ENCODE peak calls at places on chromosomes 1 and 21, in four cellular contexts. B is glutamatergic neuron, T is stomach, Z is GM13977. E is an unnamed sample.

GRCh38 chr1:68449901-68450300 is at the start of gene RPE65:
- DNase-seq in B (no peak), T (no peak), Z (no peak), E (no peak)

GRCh38 chr1:115430717-115431116 is 92.7 kb upstream of the NGF start:
- DNase-seq in B (no peak), T (no peak), Z (no peak), E (no peak)

GRCh38 chr1:155186955-155187891 is 13.6 kb downstream of the TRIM46 start:
- DNase-seq in B (no peak), T (no peak), Z (no peak), E (no peak)

GRCh38 chr21:43928230-43928607 is 63.2 kb downstream of the AGPAT3 start:
- DNase-seq in B (no peak), T (no peak), Z (no peak), E (no peak)

GRCh38 chr1:211928993-211929637 is 98.6 kb upstream of the LPGAT1 start:
- DNase-seq in B (no peak), T (peak), Z (no peak), E (no peak)

GRCh38 chr1:46489169-46489637 is 433 bp upstream of the DMBX1 start:
- DNase-seq in B (no peak), T (no peak), Z (no peak), E (no peak)

GRCh38 chr1:27522860-27523665 is 33.1 kb upstream of the WASF2 start:
- DNase-seq in B (peak), T (no peak), Z (no peak), E (no peak)

GRCh38 chr1:156111355-156111962 is 3.1 kb upstream of the LMNA start:
- DNase-seq in B (no peak), T (no peak), Z (no peak), E (no peak)

GRCh38 chr1:28193701-28194161 is 17.2 kb upstream of the PTAFR start:
- DNase-seq in B (no peak), T (no peak), Z (no peak), E (no peak)

GRCh38 chr1:32775640-32776337 is 41.4 kb downstream of the YARS1 start:
- DNase-seq in B (no peak), T (no peak), Z (no peak), E (no peak)

GRCh38 chr1:152182431-152182830 is 23.4 kb upstream of the RPTN start:
- DNase-seq in B (no peak), T (no peak), Z (no peak), E (no peak)
- TF ChIP-seq CTCF in B (no peak), T (no peak), Z (peak), E (peak)

GRCh38 chr1:174189424-174190062 is 30.2 kb downstream of the RABGAP1L start:
- DNase-seq in B (no peak), T (no peak), Z (no peak), E (no peak)
- TF ChIP-seq CTCF in B (no peak), T (no peak), Z (peak), E (no peak)

GRCh38 chr1:241412646-241413045 is 55.6 kb upstream of the RGS7 start:
- DNase-seq in B (no peak), T (no peak), Z (no peak), E (no peak)

GRCh38 chr1:241406421-241406820 is 49.4 kb upstream of the RGS7 start:
- DNase-seq in B (no peak), T (no peak), Z (no peak), E (no peak)

GRCh38 chr1:241411056-241411775 is 54.2 kb upstream of the RGS7 start:
- DNase-seq in B (no peak), T (peak), Z (no peak), E (no peak)

GRCh38 chr1:241411776-241412338 is 54.9 kb upstream of the RGS7 start:
- DNase-seq in B (no peak), T (no peak), Z (no peak), E (no peak)

GRCh38 chr1:241408170-241408569 is 51.2 kb upstream of the RGS7 start:
- DNase-seq in B (no peak), T (no peak), Z (no peak), E (no peak)
- TF ChIP-seq CTCF in B (no peak), T (no peak), Z (no peak), E (no peak)

GRCh38 chr1:209516771-209517471 is 66.6 kb upstream of the CAMK1G start:
- DNase-seq in B (no peak), T (no peak), Z (no peak), E (no peak)

GRCh38 chr1:209512821-209513220 is 70.7 kb upstream of the CAMK1G start:
- DNase-seq in B (no peak), T (no peak), Z (no peak), E (no peak)

GRCh38 chr1:209510063-209510462 is 73.5 kb upstream of the CAMK1G start:
- DNase-seq in B (no peak), T (no peak), Z (no peak), E (no peak)

GRCh38 chr1:209511169-209511568 is 72.3 kb upstream of the CAMK1G start:
- DNase-seq in B (no peak), T (no peak), Z (no peak), E (no peak)

GRCh38 chr1:209513226-209513625 is 70.3 kb upstream of the CAMK1G start:
- DNase-seq in B (no peak), T (no peak), Z (peak), E (peak)
- TF ChIP-seq CTCF in B (peak), T (no peak), Z (peak), E (peak)